ENCODE peak calls at places on chromosome 19, in eight cellular contexts. One of them, this sample, is unnamed.

GRCh38 chr19:48415395-48415794 is 21.9 kb downstream of the GRIN2D start:
- DNase-seq in H1: peak
- DNase-seq in H54: no peak
- DNase-seq in body of pancreas: peak
- DNase-seq in Peyer's patch: peak
- DNase-seq in suprapubic skin: peak
- DNase-seq in NB4: peak
- DNase-seq in tibial nerve: peak
- DNase-seq in this sample: no peak

GRCh38 chr19:8592231-8593009 is 15.2 kb upstream of the MYO1F start:
- DNase-seq in tibial nerve: peak
- DNase-seq in NB4: peak
- DNase-seq in Peyer's patch: peak
- DNase-seq in suprapubic skin: peak
- DNase-seq in H1: peak
- DNase-seq in body of pancreas: peak
- DNase-seq in H54: peak
- DNase-seq in this sample: no peak

GRCh38 chr19:5623397-5624153 is 692 bp downstream of the SAFB start:
- DNase-seq in H1: no peak
- DNase-seq in Peyer's patch: no peak
- DNase-seq in NB4: peak
- DNase-seq in tibial nerve: no peak
- DNase-seq in H54: no peak
- DNase-seq in suprapubic skin: no peak
- DNase-seq in body of pancreas: peak
- DNase-seq in this sample: no peak

GRCh38 chr19:45901912-45902650 is at the start of gene MYPOP:
- DNase-seq in NB4: peak
- DNase-seq in H54: no peak
- DNase-seq in Peyer's patch: no peak
- DNase-seq in body of pancreas: no peak
- DNase-seq in H1: no peak
- DNase-seq in tibial nerve: peak
- DNase-seq in suprapubic skin: no peak
- DNase-seq in this sample: no peak

GRCh38 chr19:50266896-50267295 is 62.3 kb downstream of the KCNC3 start:
- DNase-seq in Peyer's patch: no peak
- DNase-seq in NB4: no peak
- DNase-seq in H54: no peak
- DNase-seq in suprapubic skin: no peak
- DNase-seq in H1: peak
- DNase-seq in tibial nerve: no peak
- DNase-seq in body of pancreas: no peak
- DNase-seq in this sample: no peak

GRCh38 chr19:9566729-9567128 is 17.6 kb downstream of the ZNF121 start:
- DNase-seq in body of pancreas: no peak
- DNase-seq in tibial nerve: no peak
- DNase-seq in NB4: peak
- DNase-seq in Peyer's patch: no peak
- DNase-seq in H1: no peak
- DNase-seq in suprapubic skin: no peak
- DNase-seq in H54: no peak
- DNase-seq in this sample: no peak

GRCh38 chr19:17332677-17333581 is 1.7 kb downstream of the ANO8 start:
- DNase-seq in H54: no peak
- DNase-seq in suprapubic skin: no peak
- DNase-seq in H1: peak
- DNase-seq in NB4: peak
- DNase-seq in Peyer's patch: no peak
- DNase-seq in tibial nerve: no peak
- DNase-seq in body of pancreas: peak
- DNase-seq in this sample: no peak

GRCh38 chr19:13847033-13847899 is 29.7 kb upstream of the NANOS3 start:
- DNase-seq in Peyer's patch: peak
- DNase-seq in NB4: peak
- DNase-seq in tibial nerve: peak
- DNase-seq in H54: peak
- DNase-seq in body of pancreas: peak
- DNase-seq in H1: no peak
- DNase-seq in suprapubic skin: peak
- DNase-seq in this sample: peak

DNA sequence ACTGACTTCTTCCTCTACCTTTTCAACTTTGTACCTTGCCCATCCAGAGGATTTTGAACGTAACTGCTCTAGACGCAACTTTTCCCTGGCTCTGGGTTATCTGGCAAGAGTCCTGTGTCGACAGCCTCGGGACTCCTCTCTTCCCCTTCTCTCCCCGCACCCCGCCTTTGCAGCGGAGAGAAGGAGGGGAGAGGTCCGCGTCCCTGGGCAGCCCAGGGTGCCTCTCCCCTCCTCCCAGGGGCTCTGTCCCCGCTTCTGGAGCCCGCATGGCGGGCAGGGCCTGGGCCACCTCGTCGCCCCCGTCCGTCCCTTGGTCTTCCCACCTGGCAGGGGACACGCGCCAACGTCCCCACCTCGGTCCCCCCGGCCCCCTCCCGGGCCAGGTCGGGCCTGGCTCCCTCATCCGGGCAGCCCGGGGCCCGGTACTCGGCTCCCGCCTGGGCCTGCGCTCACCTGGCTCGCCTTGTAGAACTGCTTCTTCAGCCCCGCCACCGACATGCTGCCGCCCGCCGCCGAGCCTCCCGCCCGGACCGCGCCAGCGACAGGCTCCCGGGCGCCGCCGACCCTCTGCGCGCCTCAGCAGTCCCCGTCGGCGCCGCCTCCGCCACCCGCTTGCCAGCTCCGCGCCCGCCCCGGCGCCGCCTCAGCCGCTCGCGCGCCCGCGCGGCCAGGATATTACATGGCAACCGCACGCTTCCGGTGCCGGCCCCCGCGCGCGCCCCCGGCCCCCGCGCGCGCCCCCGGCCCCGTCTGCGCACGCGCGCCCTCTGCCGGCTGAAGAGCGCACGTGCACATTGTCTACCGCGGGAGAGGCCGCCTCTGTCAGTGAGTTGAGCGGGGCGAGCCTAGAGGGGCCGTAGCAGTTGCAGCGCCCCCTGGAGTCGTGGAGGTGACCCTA is at the start of gene SH3GL1:
- DNase-seq in suprapubic skin: peak
- DNase-seq in body of pancreas: peak
- DNase-seq in Peyer's patch: peak
- DNase-seq in H1: peak
- DNase-seq in NB4: peak
- DNase-seq in tibial nerve: peak
- DNase-seq in H54: peak
- DNase-seq in this sample: peak
- TF ChIP-seq POLR2A in suprapubic skin: peak
- TF ChIP-seq POLR2A in body of pancreas: peak
- TF ChIP-seq POLR2A in Peyer's patch: no peak
- TF ChIP-seq POLR2A in H1: no peak
- TF ChIP-seq POLR2A in NB4: peak
- TF ChIP-seq POLR2A in tibial nerve: peak
- TF ChIP-seq POLR2A in H54: peak
- TF ChIP-seq POLR2A in this sample: peak

GRCh38 chr19:674282-675151 is 1.7 kb upstream of the FSTL3 start:
- DNase-seq in H1: no peak
- DNase-seq in Peyer's patch: no peak
- DNase-seq in H54: no peak
- DNase-seq in suprapubic skin: no peak
- DNase-seq in body of pancreas: no peak
- DNase-seq in NB4: no peak
- DNase-seq in tibial nerve: no peak
- DNase-seq in this sample: no peak

GRCh38 chr19:677201-677600 is 1.0 kb downstream of the FSTL3 start:
- DNase-seq in H54: peak
- DNase-seq in suprapubic skin: no peak
- DNase-seq in H1: no peak
- DNase-seq in tibial nerve: peak
- DNase-seq in body of pancreas: peak
- DNase-seq in Peyer's patch: no peak
- DNase-seq in NB4: no peak
- DNase-seq in this sample: no peak

GRCh38 chr19:677601-678380 is 1.6 kb downstream of the FSTL3 start:
- DNase-seq in tibial nerve: no peak
- DNase-seq in suprapubic skin: peak
- DNase-seq in H54: peak
- DNase-seq in NB4: no peak
- DNase-seq in body of pancreas: peak
- DNase-seq in Peyer's patch: no peak
- DNase-seq in H1: no peak
- DNase-seq in this sample: no peak

GRCh38 chr19:676007-676342 is 217 bp upstream of the FSTL3 start:
- DNase-seq in tibial nerve: no peak
- DNase-seq in suprapubic skin: no peak
- DNase-seq in H1: no peak
- DNase-seq in body of pancreas: no peak
- DNase-seq in NB4: no peak
- DNase-seq in H54: no peak
- DNase-seq in Peyer's patch: no peak
- DNase-seq in this sample: no peak

DNA sequence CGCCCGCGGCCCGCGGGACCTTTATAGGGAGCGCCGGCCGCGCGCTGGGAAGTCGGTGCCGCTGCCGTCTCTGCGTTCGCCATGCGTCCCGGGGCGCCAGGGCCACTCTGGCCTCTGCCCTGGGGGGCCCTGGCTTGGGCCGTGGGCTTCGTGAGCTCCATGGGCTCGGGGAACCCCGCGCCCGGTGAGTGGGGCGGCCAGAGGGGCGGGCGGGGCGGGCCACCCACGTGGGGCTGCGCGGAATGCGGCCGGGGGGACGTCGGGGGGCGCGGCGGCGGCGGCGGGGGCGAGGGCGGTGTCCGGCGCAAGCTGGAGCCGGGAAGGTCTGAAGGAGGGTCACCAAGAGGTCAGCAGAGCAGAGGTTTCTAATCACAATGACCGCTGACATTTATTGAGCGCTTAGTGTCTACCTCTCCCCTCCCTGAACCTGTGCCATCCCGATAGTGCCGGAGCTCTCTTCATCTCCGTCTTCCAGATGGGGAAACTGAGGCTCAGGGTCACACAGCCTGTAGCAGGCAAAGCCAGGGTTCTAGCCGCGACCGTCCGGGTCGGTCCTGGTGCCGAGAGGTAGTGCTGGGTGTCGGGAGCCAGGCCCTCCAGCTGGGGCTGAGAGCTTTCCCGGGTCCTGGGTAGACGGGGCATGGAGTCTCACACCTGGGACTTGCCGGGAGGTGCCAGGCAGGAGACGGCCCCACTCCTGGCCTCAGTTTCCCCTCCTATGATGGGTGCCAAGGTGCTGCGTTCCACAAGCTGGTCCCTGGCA is at the start of gene FSTL3:
- DNase-seq in H1: no peak
- DNase-seq in body of pancreas: no peak
- DNase-seq in H54: no peak
- DNase-seq in tibial nerve: no peak
- DNase-seq in suprapubic skin: peak
- DNase-seq in NB4: no peak
- DNase-seq in Peyer's patch: no peak
- DNase-seq in this sample: no peak
- TF ChIP-seq POLR2A in H1: no peak
- TF ChIP-seq POLR2A in body of pancreas: no peak
- TF ChIP-seq POLR2A in H54: peak
- TF ChIP-seq POLR2A in tibial nerve: peak
- TF ChIP-seq POLR2A in suprapubic skin: no peak
- TF ChIP-seq POLR2A in NB4: no peak
- TF ChIP-seq POLR2A in Peyer's patch: no peak
- TF ChIP-seq POLR2A in this sample: no peak

GRCh38 chr19:53864308-53864836 is 3.3 kb upstream of the MYADM start:
- DNase-seq in Peyer's patch: no peak
- DNase-seq in suprapubic skin: no peak
- DNase-seq in tibial nerve: no peak
- DNase-seq in NB4: no peak
- DNase-seq in body of pancreas: peak
- DNase-seq in H1: no peak
- DNase-seq in H54: no peak
- DNase-seq in this sample: no peak

GRCh38 chr19:53865523-53865917 is 2.2 kb upstream of the MYADM start:
- DNase-seq in tibial nerve: no peak
- DNase-seq in body of pancreas: no peak
- DNase-seq in H54: no peak
- DNase-seq in suprapubic skin: no peak
- DNase-seq in H1: no peak
- DNase-seq in NB4: peak
- DNase-seq in Peyer's patch: no peak
- DNase-seq in this sample: no peak

GRCh38 chr19:53868091-53868891 is 608 bp downstream of the MYADM start:
- DNase-seq in suprapubic skin: peak
- DNase-seq in H1: no peak
- DNase-seq in body of pancreas: peak
- DNase-seq in Peyer's patch: no peak
- DNase-seq in tibial nerve: no peak
- DNase-seq in NB4: peak
- DNase-seq in H54: peak
- DNase-seq in this sample: peak

GRCh38 chr19:53867225-53868090 is at the start of gene MYADM:
- DNase-seq in suprapubic skin: peak
- DNase-seq in Peyer's patch: peak
- DNase-seq in H1: peak
- DNase-seq in H54: peak
- DNase-seq in body of pancreas: peak
- DNase-seq in NB4: peak
- DNase-seq in tibial nerve: peak
- DNase-seq in this sample: peak

DNA sequence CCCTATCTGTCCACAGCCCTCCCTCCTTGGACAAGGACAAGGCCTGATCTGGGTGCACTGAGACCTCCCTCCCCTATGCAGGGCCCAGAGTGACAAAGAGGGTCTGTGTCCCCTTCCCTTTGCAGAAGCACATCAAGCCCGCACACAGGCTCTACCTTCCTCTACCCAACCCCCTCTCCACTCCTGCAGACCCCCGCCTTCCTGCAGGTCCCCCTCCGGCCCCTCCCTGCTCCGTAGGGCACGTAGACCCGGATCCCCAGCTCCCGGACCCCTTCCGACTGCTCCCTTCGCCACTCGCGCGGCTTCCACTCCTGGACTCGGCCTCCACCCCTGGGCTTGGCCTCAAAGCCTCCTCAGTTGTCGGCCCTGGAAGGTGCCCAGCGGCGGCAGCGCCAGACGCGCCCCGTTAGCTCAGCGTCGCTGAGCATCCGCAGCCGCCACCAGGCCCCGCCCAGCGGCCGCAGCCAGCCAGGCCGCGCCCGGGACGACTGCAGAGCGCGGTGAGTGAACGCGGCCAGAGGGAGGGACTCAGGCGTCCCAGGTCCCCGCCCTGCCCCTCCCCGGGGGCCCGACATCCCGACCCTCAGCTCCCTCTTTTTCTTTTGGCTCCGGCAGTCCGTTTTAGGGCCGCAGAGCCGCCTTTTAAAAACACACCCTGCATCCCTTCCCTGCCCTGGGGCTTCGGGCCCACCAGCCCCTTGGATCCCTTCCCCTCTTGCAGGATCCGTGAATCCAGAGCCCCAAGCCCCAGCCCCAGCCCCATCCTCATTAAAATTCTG is 1.6 kb upstream of the MYADM start:
- DNase-seq in body of pancreas: peak
- DNase-seq in suprapubic skin: peak
- DNase-seq in Peyer's patch: peak
- DNase-seq in H1: no peak
- DNase-seq in H54: peak
- DNase-seq in NB4: peak
- DNase-seq in tibial nerve: no peak
- DNase-seq in this sample: no peak
- TF ChIP-seq POLR2A in body of pancreas: peak
- TF ChIP-seq POLR2A in suprapubic skin: no peak
- TF ChIP-seq POLR2A in Peyer's patch: peak
- TF ChIP-seq POLR2A in H1: peak
- TF ChIP-seq POLR2A in H54: peak
- TF ChIP-seq POLR2A in NB4: no peak
- TF ChIP-seq POLR2A in tibial nerve: no peak
- TF ChIP-seq POLR2A in this sample: no peak

GRCh38 chr19:31114585-31114984 is 234.7 kb downstream of the TSHZ3 start:
- DNase-seq in NB4: no peak
- DNase-seq in H1: no peak
- DNase-seq in body of pancreas: no peak
- DNase-seq in tibial nerve: no peak
- DNase-seq in Peyer's patch: no peak
- DNase-seq in H54: no peak
- DNase-seq in suprapubic skin: no peak
- DNase-seq in this sample: no peak

GRCh38 chr19:31111741-31112140 is 237.5 kb downstream of the TSHZ3 start:
- DNase-seq in H1: no peak
- DNase-seq in Peyer's patch: no peak
- DNase-seq in tibial nerve: no peak
- DNase-seq in body of pancreas: no peak
- DNase-seq in suprapubic skin: no peak
- DNase-seq in H54: no peak
- DNase-seq in NB4: no peak
- DNase-seq in this sample: no peak

GRCh38 chr19:31110331-31110730 is 238.9 kb downstream of the TSHZ3 start:
- DNase-seq in suprapubic skin: no peak
- DNase-seq in body of pancreas: no peak
- DNase-seq in NB4: peak
- DNase-seq in H54: peak
- DNase-seq in tibial nerve: no peak
- DNase-seq in Peyer's patch: no peak
- DNase-seq in H1: peak
- DNase-seq in this sample: no peak

GRCh38 chr19:31112158-31112557 is 237.1 kb downstream of the TSHZ3 start:
- DNase-seq in NB4: no peak
- DNase-seq in body of pancreas: no peak
- DNase-seq in Peyer's patch: no peak
- DNase-seq in suprapubic skin: no peak
- DNase-seq in H1: no peak
- DNase-seq in tibial nerve: no peak
- DNase-seq in H54: no peak
- DNase-seq in this sample: no peak

DNA sequence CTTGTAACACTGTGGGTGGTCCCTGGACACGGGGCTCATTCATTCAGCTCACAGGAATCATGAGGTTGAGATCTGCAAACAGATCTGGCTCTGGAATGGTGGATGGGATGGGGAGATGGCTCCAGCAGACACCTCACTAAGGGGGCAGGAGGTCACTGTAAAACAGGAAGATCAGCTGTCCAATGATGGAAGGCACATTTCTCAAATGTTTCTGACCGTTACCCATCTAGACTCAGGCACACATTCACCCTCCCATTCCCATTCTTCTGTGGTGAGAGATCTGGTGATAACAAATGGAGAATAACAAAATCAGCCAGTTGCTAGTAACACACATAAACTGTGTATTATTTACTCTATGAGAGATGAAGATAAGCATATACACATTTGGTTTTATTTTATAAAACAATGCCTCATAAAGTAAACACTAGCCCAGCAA is 236.0 kb downstream of the TSHZ3 start:
- DNase-seq in suprapubic skin: no peak
- DNase-seq in H1: no peak
- DNase-seq in Peyer's patch: no peak
- DNase-seq in NB4: no peak
- DNase-seq in tibial nerve: no peak
- DNase-seq in body of pancreas: no peak
- DNase-seq in H54: no peak
- DNase-seq in this sample: no peak
- TF ChIP-seq POLR2A in suprapubic skin: no peak
- TF ChIP-seq POLR2A in H1: no peak
- TF ChIP-seq POLR2A in Peyer's patch: no peak
- TF ChIP-seq POLR2A in NB4: no peak
- TF ChIP-seq POLR2A in tibial nerve: no peak
- TF ChIP-seq POLR2A in body of pancreas: no peak
- TF ChIP-seq POLR2A in H54: no peak
- TF ChIP-seq POLR2A in this sample: no peak